ENCODE peak calls at places on chromosomes 7 and 10, in four cellular contexts. R, S, A and W are unnamed samples.

GRCh38 chr10:43076311-43076875 is 476 bp upstream of the RET start:
- DNase-seq in R (no peak), A (no peak), S (no peak), W (peak)

GRCh38 chr10:77328272-77328816 is 309.3 kb downstream of the KCNMA1 start:
- DNase-seq in A (no peak), S (peak), R (no peak), W (peak)

GRCh38 chr10:103868200-103868599 is 12.8 kb upstream of the SH3PXD2A start:
- DNase-seq in A (no peak), S (no peak), R (no peak), W (no peak)

GRCh38 chr7:80146561-80146960 is 11.9 kb downstream of the GNAI1 start:
- DNase-seq in A (no peak), S (no peak), R (no peak), W (no peak)

GRCh38 chr7:123979876-123980275 is 53.0 kb downstream of the TMEM229A start:
- DNase-seq in A (no peak), R (peak), S (no peak), W (no peak)

GRCh38 chr7:142964502-142965246 is 2.5 kb upstream of the KEL start:
- DNase-seq in S (peak), A (no peak), R (no peak), W (no peak)

GRCh38 chr10:71075759-71076472 is 136.5 kb upstream of the UNC5B start:
- DNase-seq in R (no peak), S (no peak), A (no peak), W (no peak)

GRCh38 chr10:86091216-86091615 is 275.4 kb downstream of the GRID1 start:
- DNase-seq in R (no peak), S (no peak), A (no peak), W (no peak)

GRCh38 chr10:6173203-6173602 is 29.5 kb upstream of the PFKFB3 start:
- DNase-seq in S (peak), A (peak), R (no peak), W (peak)

GRCh38 chr10:44898665-44899064 is 12.5 kb upstream of the TMEM72 start:
- DNase-seq in R (no peak), S (no peak), A (no peak), W (no peak)

GRCh38 chr7:145474287-145474686 is 638.4 kb upstream of the TPK1 start:
- DNase-seq in R (no peak), S (peak), A (no peak), W (no peak)

GRCh38 chr7:147992698-147993097 is 597.9 kb upstream of the C7orf33 start:
- DNase-seq in R (no peak), A (no peak), S (no peak), W (no peak)